ENCODE peak calls at places on chromosome 1, in five cellular contexts. T is breast epithelium, G is sigmoid colon, L is K562, C is esophagus muscularis mucosa. B is an unnamed sample.

GRCh38 chr1:224380003-224380402 is 23.3 kb downstream of the CNIH4 start:
- DNase-seq in T (no peak), G (no peak), L (no peak), C (no peak), B (no peak)

GRCh38 chr1:182616130-182617074 is 12.2 kb upstream of the RGS16 start:
- DNase-seq in T (peak), G (peak), L (no peak), C (no peak), B (peak)

GRCh38 chr1:247286134-247286670 is 30.3 kb downstream of the VN1R5 start:
- DNase-seq in T (no peak), G (no peak), L (no peak), C (peak), B (no peak)

GRCh38 chr1:25109527-25109926 is 122.8 kb downstream of the SYF2 start:
- DNase-seq in T (no peak), G (no peak), L (no peak), C (no peak), B (no peak)

GRCh38 chr1:66542314-66542713 is 8.4 kb downstream of the SGIP1 start:
- DNase-seq in T (no peak), G (no peak), L (no peak), C (no peak), B (no peak)

GRCh38 chr1:231460614-231461013 is 38.5 kb upstream of the EGLN1 start:
- DNase-seq in T (no peak), G (no peak), L (peak), C (no peak), B (peak)

GRCh38 chr1:111989531-111990025 is at the start of gene KCND3:
- DNase-seq in T (no peak), G (no peak), L (no peak), C (no peak), B (peak)

GRCh38 chr1:110292031-110292300 is 47.2 kb upstream of the RBM15 start:
- DNase-seq in T (no peak), G (no peak), L (no peak), C (no peak), B (no peak)

GRCh38 chr1:81950845-81951244 is 150.1 kb downstream of the ADGRL2 start:
- DNase-seq in T (no peak), G (no peak), L (no peak), C (no peak), B (no peak)

GRCh38 chr1:53982762-53983101 is 35.3 kb downstream of the LDLRAD1 start:
- DNase-seq in T (no peak), G (no peak), L (no peak), C (no peak), B (no peak)

GRCh38 chr1:45804671-45804973 is 1.2 kb downstream of the MAST2 start:
- DNase-seq in T (no peak), G (no peak), L (no peak), C (no peak), B (no peak)

GRCh38 chr1:53585565-53585964 is 126.4 kb downstream of the DMRTB1 start:
- DNase-seq in T (no peak), G (peak), L (no peak), C (no peak), B (no peak)

DNA sequence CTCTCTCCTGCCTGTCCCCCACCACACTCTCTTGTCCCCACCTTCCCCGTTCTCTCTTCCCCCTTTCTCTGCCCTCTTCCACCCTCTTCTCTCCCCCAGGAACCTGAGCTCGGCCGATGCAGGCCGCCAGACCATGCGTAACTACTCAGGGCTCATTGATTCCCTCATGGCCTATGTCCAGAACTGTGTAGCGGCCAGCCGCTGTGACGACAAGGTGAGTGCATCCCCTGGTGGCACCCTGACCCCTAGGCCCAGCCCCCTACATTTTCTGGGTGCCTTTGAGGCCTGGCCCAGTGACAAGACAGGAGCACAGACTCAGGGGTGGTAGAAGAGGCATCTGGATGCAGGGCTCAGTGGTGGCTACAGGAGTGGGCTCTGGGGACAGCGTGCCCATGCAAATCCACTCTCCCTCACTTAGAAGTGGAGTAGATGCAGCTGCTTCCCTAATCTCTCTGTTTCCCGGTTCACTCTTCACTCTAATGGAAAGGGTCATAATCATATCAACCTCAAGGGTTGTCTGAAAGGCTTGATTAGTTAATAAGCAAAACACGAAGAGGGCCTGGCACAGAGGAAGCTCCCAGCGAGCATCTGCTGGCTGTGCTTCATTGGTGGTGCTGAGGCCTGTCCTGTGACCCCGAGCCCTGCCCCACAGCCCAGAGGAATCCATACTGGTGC is 37.0 kb downstream of the PKP1 start:
- DNase-seq in T (no peak), G (peak), L (no peak), C (no peak), B (no peak)
- TF ChIP-seq POLR2AphosphoS5 in T (no peak), G (no peak), L (no peak), C (no peak), B (no peak)

DNA sequence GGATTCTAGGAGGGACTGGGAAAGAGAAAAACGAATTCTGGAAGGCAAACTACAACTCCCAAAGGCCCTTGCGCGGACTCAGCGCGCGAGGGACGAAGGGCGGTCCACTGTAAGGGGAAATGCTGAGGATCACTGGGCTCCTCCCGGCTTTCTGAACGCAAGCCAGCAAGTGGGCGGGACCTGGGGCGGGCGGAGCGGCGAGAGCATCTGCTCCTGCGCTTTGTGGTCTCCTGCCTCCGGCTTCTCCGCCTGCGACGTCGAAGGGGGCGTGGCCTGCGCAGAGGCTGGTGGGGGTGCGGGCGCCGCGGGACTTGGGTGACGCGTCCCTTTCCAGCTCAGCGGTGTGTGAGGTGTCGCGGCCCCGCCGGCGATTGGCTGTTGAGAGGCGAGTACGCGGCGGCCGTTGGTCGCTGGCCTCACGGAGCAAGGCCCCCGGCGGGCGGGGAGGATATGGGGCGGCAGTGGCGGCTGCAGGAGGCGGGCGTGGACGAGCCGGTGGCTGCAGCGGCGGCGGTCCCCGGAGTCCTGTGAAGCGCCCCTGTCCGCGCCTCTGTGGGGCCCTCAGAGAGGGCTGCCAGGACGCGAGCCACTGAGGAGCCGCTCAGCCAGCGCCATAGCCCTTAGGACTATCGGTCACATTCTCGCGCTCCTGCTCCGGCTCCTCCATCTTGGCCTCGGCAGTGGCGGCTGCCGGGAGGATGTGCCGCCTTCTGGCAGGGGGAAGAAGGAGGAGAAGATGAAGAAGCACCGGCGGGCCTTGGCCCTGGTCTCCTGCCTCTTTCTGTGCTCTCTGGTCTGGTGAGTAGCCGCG is at the start of gene SUCO:
- DNase-seq in T (peak), G (peak), L (peak), C (peak), B (peak)
- TF ChIP-seq POLR2A in T (peak), G (peak), L (peak), C (peak), B (peak)

GRCh38 chr1:35598895-35599294 is 25.8 kb downstream of the TFAP2E start:
- DNase-seq in T (no peak), G (no peak), L (no peak), C (no peak), B (no peak)
- TF ChIP-seq POLR2AphosphoS5 in T (no peak), G (no peak), L (no peak), C (no peak), B (peak)

DNA sequence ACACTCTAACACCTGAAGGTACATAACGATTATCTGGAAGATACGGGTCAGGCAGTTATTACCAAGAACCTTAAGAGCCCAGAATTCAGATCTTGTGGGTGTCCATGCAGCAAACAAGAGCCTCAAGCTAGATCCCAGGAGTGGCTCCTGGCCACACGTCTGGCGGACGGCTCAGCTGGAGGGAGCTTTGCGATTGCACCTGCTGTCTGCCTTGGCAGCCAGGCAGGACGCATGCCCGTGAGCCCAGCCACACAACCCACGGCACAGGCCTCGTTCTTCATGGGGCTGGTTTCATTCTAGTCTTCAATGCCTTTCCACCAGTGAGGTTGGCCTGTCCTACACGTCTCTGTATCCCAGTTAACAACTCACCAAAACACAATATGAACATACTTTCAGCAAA is 5.7 kb downstream of the CCNL2 start:
- DNase-seq in T (no peak), G (no peak), L (no peak), C (no peak), B (no peak)
- TF ChIP-seq POLR2A in T (no peak), G (no peak), L (no peak), C (no peak), B (no peak)

B was measured in GM12891.